ENCODE peak calls at places on chromosomes 6 and 20, in four cellular contexts. G is heart right ventricle, L is H9, R is hepatocyte. V is an unnamed sample. For H3K9me3, the result is how much of the 10 kb centered on the place peaks cover.

GRCh38 chr20:38272398-38272797 is 11.9 kb upstream of the KIAA1755 start:
- DNase-seq in R (no peak), L (no peak), G (no peak), V (no peak)

GRCh38 chr6:43742931-43743632 is 26.9 kb upstream of the VEGFA start:
- DNase-seq in L (peak), G (no peak), R (no peak), V (peak)

GRCh38 chr6:3227363-3228045 is at the start of gene TUBB2B:
- DNase-seq in L (peak), R (peak), G (no peak), V (no peak)

GRCh38 chr20:51457281-51457932 is 85.1 kb downstream of the NFATC2 start:
- DNase-seq in R (peak), G (peak), L (no peak), V (peak)

GRCh38 chr6:108526739-108527174 is 34.0 kb upstream of the FOXO3 start:
- DNase-seq in L (no peak), G (no peak), R (peak), V (no peak)

GRCh38 chr6:90078513-90079289 is 184.4 kb downstream of the GJA10 start:
- DNase-seq in R (no peak), L (no peak), G (no peak), V (no peak)

GRCh38 chr6:44598679-44599078 is 211.2 kb downstream of the CDC5L start:
- DNase-seq in R (no peak), L (peak), G (no peak), V (no peak)

GRCh38 chr6:42293579-42293978 is 75.9 kb upstream of the MRPS10 start:
- DNase-seq in G (no peak), R (no peak), L (no peak), V (no peak)

GRCh38 chr20:24610341-24611115 is 141.1 kb downstream of the SYNDIG1 start:
- DNase-seq in G (no peak), R (no peak), L (no peak), V (no peak)

GRCh38 chr6:148854086-148854485 is 107.3 kb downstream of the UST start:
- DNase-seq in L (no peak), R (no peak), G (no peak), V (peak)

GRCh38 chr6:38750968-38751615 is 36.0 kb downstream of the DNAH8 start:
- DNase-seq in G (no peak), R (no peak), L (no peak), V (no peak)

GRCh38 chr20:20405619-20406018 is 37.7 kb downstream of the INSM1 start:
- DNase-seq in L (no peak), G (no peak), R (no peak), V (no peak)

GRCh38 chr6:169046021-169046420 is 207.6 kb downstream of the THBS2 start:
- DNase-seq in R (no peak), G (no peak), L (no peak), V (no peak)

GRCh38 chr6:43149260-43149659 is 21.8 kb upstream of the SRF start:
- DNase-seq in R (no peak), G (no peak), L (no peak), V (no peak)

GRCh38 chr20:25058797-25059486 is 1.0 kb upstream of the ACSS1 start:
- DNase-seq in L (no peak), G (peak), R (peak), V (no peak)

GRCh38 chr6:22025468-22026159 is 271.2 kb downstream of the PRL start:
- DNase-seq in R (peak), L (peak), G (peak), V (peak)

DNA sequence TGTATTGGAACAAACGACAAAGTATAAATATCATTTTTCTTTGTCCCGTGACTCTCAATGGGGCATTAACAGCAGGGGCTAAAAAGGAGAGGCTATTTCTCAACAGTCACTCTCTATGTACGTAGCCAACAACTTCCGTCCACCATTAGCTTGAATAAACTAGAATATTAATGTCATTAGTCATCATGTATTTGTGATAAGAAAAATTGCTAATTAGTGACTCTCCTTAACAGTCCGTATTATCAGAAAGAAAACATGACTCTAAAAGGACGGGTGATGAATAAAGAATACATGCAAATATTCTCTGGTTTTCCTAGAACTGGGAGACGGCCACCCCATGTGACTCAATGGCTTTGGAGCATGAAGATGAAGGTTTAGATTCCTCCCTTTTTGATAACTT is 18.6 kb downstream of the VIP start:
- DNase-seq in L (no peak), R (no peak), G (no peak), V (no peak)
- TF ChIP-seq CTCF in L (no peak), R (no peak), G (no peak), V (no peak)

DNA sequence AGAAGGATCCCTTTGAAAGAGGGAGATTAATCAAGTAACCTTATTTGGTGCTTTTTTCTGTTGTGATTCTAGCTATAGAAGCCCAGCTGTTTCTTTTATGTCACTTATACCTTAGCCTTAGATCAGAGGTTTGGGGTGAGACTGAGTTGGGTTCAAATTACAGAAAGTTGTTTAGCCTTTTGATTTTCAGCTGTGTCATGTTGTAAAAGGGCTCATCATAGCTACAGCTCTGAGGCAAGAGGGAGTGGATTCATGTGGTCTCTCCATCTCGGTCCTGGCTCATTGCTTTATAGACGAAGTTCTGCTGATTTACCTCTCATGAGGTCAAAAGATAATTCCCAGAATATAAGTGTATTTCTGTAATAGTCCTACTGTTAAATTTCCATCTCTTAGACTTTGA is 342.8 kb downstream of the PAX1 start:
- DNase-seq in L (no peak), G (no peak), R (no peak), V (no peak)
- H3K9me3 ChIP-seq in L (under half), G (under half), R (under half), V (under half)

DNA sequence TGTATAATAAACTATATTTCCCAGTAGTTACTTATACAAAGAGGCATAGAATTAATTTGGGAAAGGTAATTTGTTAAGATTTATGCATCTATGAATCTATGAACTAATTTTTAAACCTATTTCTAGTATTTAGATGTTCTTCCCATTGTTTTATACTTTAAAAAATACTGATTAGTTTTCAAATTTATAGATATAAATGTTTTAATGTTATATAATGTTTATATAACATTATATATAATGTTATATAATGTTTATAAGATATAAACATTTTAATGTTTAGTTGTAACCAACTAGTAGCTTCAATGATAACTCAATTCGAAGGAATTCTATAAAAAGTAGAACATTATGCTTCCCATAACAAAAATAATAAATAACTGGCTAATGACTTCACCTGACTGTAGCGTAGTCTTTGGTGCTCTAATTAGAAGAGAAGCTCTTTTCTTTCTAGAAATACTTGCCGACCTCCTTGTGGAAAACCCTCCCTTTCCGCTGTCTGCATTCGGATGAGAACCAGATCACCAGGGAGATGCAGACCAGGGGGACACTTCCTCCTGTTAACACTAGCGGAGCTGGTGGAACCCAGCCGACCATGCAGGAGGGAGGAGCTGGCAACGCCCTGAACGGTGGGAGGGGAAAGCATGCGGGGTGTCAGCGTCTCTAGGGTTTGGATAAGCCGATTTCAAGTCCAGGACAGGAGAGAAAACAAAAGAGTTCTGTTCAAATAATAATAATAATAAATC is 158.4 kb downstream of the OR2B2 start:
- DNase-seq in L (peak), G (peak), R (peak), V (peak)
- TF ChIP-seq CTCF in L (peak), G (no peak), R (no peak), V (no peak)

DNA sequence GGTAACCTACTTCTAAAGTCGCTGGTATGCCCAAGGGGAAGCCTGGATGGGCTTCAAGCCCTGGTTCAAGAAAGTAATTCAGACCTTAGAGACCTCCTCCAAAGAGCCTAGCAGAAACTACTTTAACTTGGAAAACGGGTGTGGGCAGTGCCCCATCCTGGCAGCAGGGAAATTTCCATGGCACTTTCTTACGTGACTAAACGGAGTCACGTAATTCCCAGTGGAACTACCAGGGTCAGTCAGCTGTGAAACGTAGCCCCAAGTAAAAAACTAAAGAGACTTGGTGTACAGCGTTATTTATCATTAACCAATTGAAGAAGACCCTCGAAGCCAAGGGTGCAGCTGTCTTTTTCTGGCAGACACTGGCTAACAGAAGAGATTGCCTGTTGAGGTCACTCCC is 114.0 kb downstream of the RCAN2 start:
- DNase-seq in G (no peak), L (no peak), R (no peak), V (no peak)
- H3K9me3 ChIP-seq in G (under half), L (under half), R (under half), V (under half)

GRCh38 chr6:164897523-164898094 is 411.8 kb downstream of the C6orf118 start:
- DNase-seq in L (no peak), G (no peak), R (no peak), V (no peak)
- TF ChIP-seq CTCF in L (peak), G (no peak), R (no peak), V (no peak)

DNA sequence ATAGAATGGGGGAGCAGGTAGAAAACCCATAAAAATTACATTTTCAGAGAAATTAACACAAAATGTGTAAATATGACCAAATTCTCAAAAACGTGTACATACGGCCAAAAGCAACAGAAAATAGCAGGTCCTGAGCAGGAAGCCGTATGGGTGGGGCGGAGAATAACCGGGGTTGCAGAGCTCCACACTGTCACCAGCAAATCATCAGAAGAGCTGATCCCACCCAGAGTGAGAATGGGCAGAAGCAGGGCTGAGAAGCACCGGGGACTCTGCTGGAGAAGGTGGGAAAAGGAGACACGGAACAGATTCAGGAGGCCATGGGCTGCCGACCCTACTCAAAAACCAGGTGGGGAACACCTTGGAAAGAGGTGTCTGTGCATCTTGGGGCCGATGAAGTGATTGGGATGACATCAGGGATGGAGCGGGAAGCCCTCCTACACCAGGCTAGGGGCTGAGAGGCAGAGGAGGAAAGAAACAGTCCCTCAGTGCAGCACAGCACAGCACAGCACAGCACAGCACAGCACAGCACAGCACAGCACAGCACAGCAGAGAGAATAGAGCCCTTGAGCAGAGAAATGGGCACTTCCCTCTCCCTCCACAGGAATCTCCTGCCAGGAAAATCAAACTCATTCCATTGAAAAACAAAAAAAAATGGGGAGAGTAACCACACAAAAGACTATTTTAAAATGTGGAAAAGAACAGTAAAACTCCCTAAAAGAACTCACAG is 22.3 kb downstream of the STX7 start:
- DNase-seq in L (no peak), G (no peak), R (no peak), V (no peak)
- H3K9me3 ChIP-seq in L (under half), G (under half), R (under half), V (under half)

GRCh38 chr6:114342826-114343781 is at the start of gene HS3ST5:
- DNase-seq in R (peak), L (peak), G (peak), V (no peak)
- TF ChIP-seq CTCF in R (peak), L (peak), G (no peak), V (peak)

DNA sequence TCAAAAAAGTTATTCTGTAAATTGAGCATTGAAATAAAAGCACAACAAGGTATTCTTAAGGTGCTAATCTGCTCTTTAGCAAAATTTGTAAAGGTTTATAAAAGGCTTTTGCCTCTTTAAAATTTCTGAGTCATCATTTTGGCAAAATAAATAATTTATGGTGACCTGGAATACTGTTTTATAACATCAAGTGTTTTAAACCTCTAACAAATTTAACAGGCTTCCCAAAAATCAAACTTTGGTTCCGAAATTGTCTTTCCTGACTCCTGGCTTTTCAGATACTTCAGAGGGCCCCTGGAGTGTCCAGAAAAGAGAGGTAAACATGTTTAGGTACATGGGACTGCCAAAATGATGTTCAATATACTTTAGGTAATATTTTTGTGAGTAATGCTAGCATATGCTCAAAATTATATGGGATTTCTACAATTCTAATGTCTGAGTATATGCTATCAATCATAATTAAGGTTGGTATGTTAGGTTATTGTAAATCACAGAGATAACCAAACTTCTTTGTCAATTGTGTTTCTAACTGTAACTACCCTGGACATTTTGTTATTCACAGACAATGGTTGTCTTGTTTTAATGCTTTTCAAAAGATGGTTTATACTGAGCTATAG is 160.3 kb upstream of the OLIG3 start:
- DNase-seq in R (no peak), G (no peak), L (no peak), V (no peak)
- H3K9me3 ChIP-seq in R (under half), G (under half), L (under half), V (under half)

GRCh38 chr20:17682889-17683198 is 802 bp upstream of the RRBP1 start:
- DNase-seq in R (no peak), L (no peak), G (no peak), V (no peak)
- TF ChIP-seq CTCF in R (no peak), L (no peak), G (no peak), V (no peak)